ENCODE peak calls at places on chromosomes 12 and 14, in nine cellular contexts. One of them, this sample, is unnamed.
A peak's percentile ranks its signal among the peaks of the same experiment; 100 is the strongest.

GRCh38 chr14:36773136-36773540 is 111.5 kb downstream of the PAX9 start:
- DNase-seq in body of pancreas: no peak
- DNase-seq in Peyer's patch: no peak
- DNase-seq in adipocyte: peak; percentile 74
- DNase-seq in stomach: no peak
- DNase-seq in kidney: no peak
- DNase-seq in upper lobe of left lung: no peak
- DNase-seq in CD8-positive, alpha-beta memory T cell: no peak
- DNase-seq in mucosa of descending colon: no peak
- DNase-seq in this sample: no peak

GRCh38 chr14:77099425-77100167 is 1.5 kb downstream of the CIPC start:
- DNase-seq in kidney: no peak
- DNase-seq in upper lobe of left lung: no peak
- DNase-seq in CD8-positive, alpha-beta memory T cell: no peak
- DNase-seq in Peyer's patch: no peak
- DNase-seq in adipocyte: peak; percentile 81
- DNase-seq in stomach: no peak
- DNase-seq in body of pancreas: peak; percentile 70
- DNase-seq in mucosa of descending colon: no peak
- DNase-seq in this sample: no peak

GRCh38 chr12:24709201-24709600 is 239.7 kb downstream of the BCAT1 start:
- DNase-seq in adipocyte: peak; percentile 3
- DNase-seq in body of pancreas: no peak
- DNase-seq in upper lobe of left lung: no peak
- DNase-seq in mucosa of descending colon: no peak
- DNase-seq in kidney: no peak
- DNase-seq in CD8-positive, alpha-beta memory T cell: no peak
- DNase-seq in Peyer's patch: no peak
- DNase-seq in stomach: no peak
- DNase-seq in this sample: no peak

GRCh38 chr14:103126873-103127304 is 3.6 kb downstream of the TNFAIP2 start:
- DNase-seq in CD8-positive, alpha-beta memory T cell: no peak
- DNase-seq in kidney: peak; percentile 84
- DNase-seq in mucosa of descending colon: peak; percentile 81
- DNase-seq in upper lobe of left lung: peak; percentile 92
- DNase-seq in stomach: peak; percentile 88
- DNase-seq in Peyer's patch: no peak
- DNase-seq in body of pancreas: peak; percentile 87
- DNase-seq in adipocyte: peak; percentile 66
- DNase-seq in this sample: no peak

GRCh38 chr14:65134651-65135579 is 32.6 kb upstream of the MAX start:
- DNase-seq in mucosa of descending colon: peak; percentile 60
- DNase-seq in stomach: no peak
- DNase-seq in CD8-positive, alpha-beta memory T cell: peak; percentile 36
- DNase-seq in Peyer's patch: no peak
- DNase-seq in adipocyte: no peak
- DNase-seq in body of pancreas: no peak
- DNase-seq in kidney: no peak
- DNase-seq in upper lobe of left lung: no peak
- DNase-seq in this sample: no peak

GRCh38 chr14:50839048-50839447 is 8.1 kb upstream of the NIN start:
- DNase-seq in mucosa of descending colon: no peak
- DNase-seq in Peyer's patch: no peak
- DNase-seq in kidney: no peak
- DNase-seq in CD8-positive, alpha-beta memory T cell: no peak
- DNase-seq in stomach: no peak
- DNase-seq in body of pancreas: no peak
- DNase-seq in upper lobe of left lung: no peak
- DNase-seq in adipocyte: no peak
- DNase-seq in this sample: no peak

GRCh38 chr12:118371354-118372282 is 1.1 kb downstream of the TAOK3 start:
- DNase-seq in stomach: no peak
- DNase-seq in adipocyte: peak; percentile 38
- DNase-seq in body of pancreas: peak; percentile 30
- DNase-seq in Peyer's patch: peak; percentile 21
- DNase-seq in CD8-positive, alpha-beta memory T cell: peak; percentile 24
- DNase-seq in upper lobe of left lung: peak; percentile 86
- DNase-seq in mucosa of descending colon: peak; percentile 57
- DNase-seq in kidney: peak; percentile 81
- DNase-seq in this sample: no peak

GRCh38 chr14:74938873-74939495 is 15.9 kb upstream of the RPS6KL1 start:
- DNase-seq in upper lobe of left lung: no peak
- DNase-seq in stomach: no peak
- DNase-seq in Peyer's patch: no peak
- DNase-seq in body of pancreas: no peak
- DNase-seq in kidney: peak; percentile 70
- DNase-seq in adipocyte: no peak
- DNase-seq in mucosa of descending colon: no peak
- DNase-seq in CD8-positive, alpha-beta memory T cell: no peak
- DNase-seq in this sample: no peak

GRCh38 chr14:102200690-102201368 is 61.1 kb downstream of the WDR20 start:
- DNase-seq in mucosa of descending colon: no peak
- DNase-seq in upper lobe of left lung: no peak
- DNase-seq in kidney: no peak
- DNase-seq in CD8-positive, alpha-beta memory T cell: peak; percentile 15
- DNase-seq in adipocyte: no peak
- DNase-seq in stomach: no peak
- DNase-seq in Peyer's patch: no peak
- DNase-seq in body of pancreas: no peak
- DNase-seq in this sample: peak; percentile 46

GRCh38 chr14:94476018-94476417 is at the start of gene SERPINA9:
- DNase-seq in stomach: no peak
- DNase-seq in kidney: no peak
- DNase-seq in upper lobe of left lung: no peak
- DNase-seq in mucosa of descending colon: no peak
- DNase-seq in adipocyte: no peak
- DNase-seq in body of pancreas: no peak
- DNase-seq in CD8-positive, alpha-beta memory T cell: no peak
- DNase-seq in Peyer's patch: no peak
- DNase-seq in this sample: no peak

GRCh38 chr14:67358914-67359313 is 690 bp downstream of the ATP6V1D start:
- DNase-seq in CD8-positive, alpha-beta memory T cell: no peak
- DNase-seq in body of pancreas: no peak
- DNase-seq in upper lobe of left lung: no peak
- DNase-seq in adipocyte: peak; percentile 29
- DNase-seq in stomach: no peak
- DNase-seq in Peyer's patch: no peak
- DNase-seq in mucosa of descending colon: no peak
- DNase-seq in kidney: no peak
- DNase-seq in this sample: no peak

GRCh38 chr14:103897075-103897947 is 30.9 kb upstream of the TDRD9 start:
- DNase-seq in stomach: peak; percentile 93
- DNase-seq in mucosa of descending colon: peak; percentile 91
- DNase-seq in body of pancreas: peak; percentile 91
- DNase-seq in Peyer's patch: no peak
- DNase-seq in kidney: peak; percentile 96
- DNase-seq in CD8-positive, alpha-beta memory T cell: no peak
- DNase-seq in upper lobe of left lung: no peak
- DNase-seq in adipocyte: no peak
- DNase-seq in this sample: no peak

GRCh38 chr12:53674977-53675700 is 744 bp downstream of the ATP5MC2 start:
- DNase-seq in kidney: no peak
- DNase-seq in mucosa of descending colon: no peak
- DNase-seq in upper lobe of left lung: no peak
- DNase-seq in adipocyte: no peak
- DNase-seq in body of pancreas: no peak
- DNase-seq in stomach: no peak
- DNase-seq in Peyer's patch: no peak
- DNase-seq in CD8-positive, alpha-beta memory T cell: no peak
- DNase-seq in this sample: no peak

GRCh38 chr14:94601961-94602391 is 10.2 kb upstream of the SERPINA3 start:
- DNase-seq in adipocyte: peak; percentile 90
- DNase-seq in Peyer's patch: peak; percentile 17
- DNase-seq in kidney: no peak
- DNase-seq in CD8-positive, alpha-beta memory T cell: no peak
- DNase-seq in upper lobe of left lung: no peak
- DNase-seq in stomach: peak; percentile 60
- DNase-seq in body of pancreas: peak; percentile 80
- DNase-seq in mucosa of descending colon: peak; percentile 40
- DNase-seq in this sample: no peak

GRCh38 chr12:176321-177181 is 37.4 kb downstream of the SLC6A12 start:
- DNase-seq in kidney: no peak
- DNase-seq in mucosa of descending colon: peak; percentile 62
- DNase-seq in adipocyte: peak; percentile 42
- DNase-seq in upper lobe of left lung: no peak
- DNase-seq in Peyer's patch: no peak
- DNase-seq in body of pancreas: peak; percentile 29
- DNase-seq in stomach: peak; percentile 56
- DNase-seq in CD8-positive, alpha-beta memory T cell: no peak
- DNase-seq in this sample: no peak

GRCh38 chr12:130673036-130673705 is 42.9 kb downstream of the RIMBP2 start:
- DNase-seq in kidney: no peak
- DNase-seq in upper lobe of left lung: peak; percentile 32
- DNase-seq in CD8-positive, alpha-beta memory T cell: no peak
- DNase-seq in adipocyte: no peak
- DNase-seq in mucosa of descending colon: no peak
- DNase-seq in body of pancreas: no peak
- DNase-seq in stomach: no peak
- DNase-seq in Peyer's patch: no peak
- DNase-seq in this sample: no peak
- H3K9me3 ChIP-seq in kidney: no peaks in the 10 kb centered on the region
- H3K9me3 ChIP-seq in upper lobe of left lung: no peaks in the 10 kb centered on the region
- H3K9me3 ChIP-seq in CD8-positive, alpha-beta memory T cell: no peaks in the 10 kb centered on the region
- H3K9me3 ChIP-seq in adipocyte: no peaks in the 10 kb centered on the region
- H3K9me3 ChIP-seq in mucosa of descending colon: peaks cover under 1% of the 10 kb centered on the region
- H3K9me3 ChIP-seq in body of pancreas: no peaks in the 10 kb centered on the region
- H3K9me3 ChIP-seq in stomach: peaks cover 24% of the 10 kb centered on the region
- H3K9me3 ChIP-seq in Peyer's patch: no peaks in the 10 kb centered on the region
- H3K9me3 ChIP-seq in this sample: no peaks in the 10 kb centered on the region

GRCh38 chr14:106390401-106390800 is 864.0 kb downstream of the TMEM121 start:
- DNase-seq in CD8-positive, alpha-beta memory T cell: no peak
- DNase-seq in body of pancreas: no peak
- DNase-seq in upper lobe of left lung: no peak
- DNase-seq in mucosa of descending colon: no peak
- DNase-seq in adipocyte: no peak
- DNase-seq in stomach: no peak
- DNase-seq in kidney: no peak
- DNase-seq in Peyer's patch: no peak
- DNase-seq in this sample: no peak
- H3K9me3 ChIP-seq in CD8-positive, alpha-beta memory T cell: no peaks in the 10 kb centered on the region
- H3K9me3 ChIP-seq in body of pancreas: no peaks in the 10 kb centered on the region
- H3K9me3 ChIP-seq in upper lobe of left lung: no peaks in the 10 kb centered on the region
- H3K9me3 ChIP-seq in mucosa of descending colon: no peaks in the 10 kb centered on the region
- H3K9me3 ChIP-seq in adipocyte: no peaks in the 10 kb centered on the region
- H3K9me3 ChIP-seq in stomach: no peaks in the 10 kb centered on the region
- H3K9me3 ChIP-seq in kidney: no peaks in the 10 kb centered on the region
- H3K9me3 ChIP-seq in Peyer's patch: no peaks in the 10 kb centered on the region
- H3K9me3 ChIP-seq in this sample: no peaks in the 10 kb centered on the region

GRCh38 chr14:27366596-27366995 is 768.8 kb upstream of the NOVA1 start:
- DNase-seq in stomach: no peak
- DNase-seq in upper lobe of left lung: no peak
- DNase-seq in adipocyte: no peak
- DNase-seq in Peyer's patch: no peak
- DNase-seq in mucosa of descending colon: no peak
- DNase-seq in body of pancreas: no peak
- DNase-seq in kidney: no peak
- DNase-seq in CD8-positive, alpha-beta memory T cell: no peak
- DNase-seq in this sample: no peak
- H3K9me3 ChIP-seq in stomach: no peaks in the 10 kb centered on the region
- H3K9me3 ChIP-seq in upper lobe of left lung: no peaks in the 10 kb centered on the region
- H3K9me3 ChIP-seq in adipocyte: no peaks in the 10 kb centered on the region
- H3K9me3 ChIP-seq in Peyer's patch: no peaks in the 10 kb centered on the region
- H3K9me3 ChIP-seq in mucosa of descending colon: no peaks in the 10 kb centered on the region
- H3K9me3 ChIP-seq in body of pancreas: no peaks in the 10 kb centered on the region
- H3K9me3 ChIP-seq in kidney: no peaks in the 10 kb centered on the region
- H3K9me3 ChIP-seq in CD8-positive, alpha-beta memory T cell: peaks cover 5% of the 10 kb centered on the region
- H3K9me3 ChIP-seq in this sample: no peaks in the 10 kb centered on the region

GRCh38 chr14:105876158-105876557 is 349.8 kb downstream of the TMEM121 start:
- DNase-seq in stomach: peak; percentile 11
- DNase-seq in adipocyte: no peak
- DNase-seq in kidney: no peak
- DNase-seq in upper lobe of left lung: no peak
- DNase-seq in CD8-positive, alpha-beta memory T cell: no peak
- DNase-seq in body of pancreas: no peak
- DNase-seq in Peyer's patch: no peak
- DNase-seq in mucosa of descending colon: no peak
- DNase-seq in this sample: no peak
- H3K9me3 ChIP-seq in stomach: no peaks in the 10 kb centered on the region
- H3K9me3 ChIP-seq in adipocyte: no peaks in the 10 kb centered on the region
- H3K9me3 ChIP-seq in kidney: no peaks in the 10 kb centered on the region
- H3K9me3 ChIP-seq in upper lobe of left lung: no peaks in the 10 kb centered on the region
- H3K9me3 ChIP-seq in CD8-positive, alpha-beta memory T cell: no peaks in the 10 kb centered on the region
- H3K9me3 ChIP-seq in body of pancreas: no peaks in the 10 kb centered on the region
- H3K9me3 ChIP-seq in Peyer's patch: no peaks in the 10 kb centered on the region
- H3K9me3 ChIP-seq in mucosa of descending colon: no peaks in the 10 kb centered on the region
- H3K9me3 ChIP-seq in this sample: no peaks in the 10 kb centered on the region

GRCh38 chr12:132925597-132926416 is 30.3 kb downstream of the ZNF605 start:
- DNase-seq in upper lobe of left lung: no peak
- DNase-seq in mucosa of descending colon: no peak
- DNase-seq in CD8-positive, alpha-beta memory T cell: no peak
- DNase-seq in kidney: no peak
- DNase-seq in body of pancreas: no peak
- DNase-seq in Peyer's patch: no peak
- DNase-seq in adipocyte: no peak
- DNase-seq in stomach: no peak
- DNase-seq in this sample: no peak
- H3K9me3 ChIP-seq in upper lobe of left lung: peaks cover 100% of the 10 kb centered on the region
- H3K9me3 ChIP-seq in mucosa of descending colon: peaks cover 100% of the 10 kb centered on the region
- H3K9me3 ChIP-seq in CD8-positive, alpha-beta memory T cell: peaks cover 71% of the 10 kb centered on the region
- H3K9me3 ChIP-seq in kidney: peaks cover 63% of the 10 kb centered on the region
- H3K9me3 ChIP-seq in body of pancreas: no peaks in the 10 kb centered on the region
- H3K9me3 ChIP-seq in Peyer's patch: no peaks in the 10 kb centered on the region
- H3K9me3 ChIP-seq in adipocyte: peaks cover 100% of the 10 kb centered on the region
- H3K9me3 ChIP-seq in stomach: peaks cover 97% of the 10 kb centered on the region
- H3K9me3 ChIP-seq in this sample: peaks cover 97% of the 10 kb centered on the region

DNA sequence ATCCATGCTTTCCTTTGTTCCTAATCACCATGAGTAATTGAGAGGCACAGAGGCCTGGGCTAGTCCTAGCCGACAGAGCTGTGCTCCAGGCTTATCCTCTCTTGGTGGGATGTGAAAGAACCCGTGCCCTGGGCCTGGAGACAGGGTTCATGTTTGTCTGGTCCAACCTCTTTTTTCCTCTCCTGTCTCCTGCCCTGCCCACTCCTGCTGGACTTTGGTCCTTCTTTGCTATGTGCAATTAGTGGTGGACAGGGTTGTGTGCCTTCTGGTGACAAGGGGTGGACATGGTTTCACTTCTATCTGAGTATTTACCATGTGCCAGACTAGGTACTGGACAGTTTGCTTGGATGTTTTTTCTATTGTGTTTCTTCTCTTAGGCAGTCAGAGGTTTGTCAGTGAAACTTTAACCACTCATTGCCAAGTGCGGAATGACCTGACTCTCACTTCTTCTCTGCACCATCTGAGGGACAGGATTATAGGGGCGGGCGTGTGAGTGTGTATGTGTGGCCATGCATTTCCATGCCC is 126.1 kb downstream of the SMOC1 start:
- DNase-seq in adipocyte: no peak
- DNase-seq in kidney: no peak
- DNase-seq in Peyer's patch: no peak
- DNase-seq in stomach: peak; percentile 51
- DNase-seq in CD8-positive, alpha-beta memory T cell: no peak
- DNase-seq in upper lobe of left lung: no peak
- DNase-seq in mucosa of descending colon: no peak
- DNase-seq in body of pancreas: peak; percentile 51
- DNase-seq in this sample: no peak
- H3K9me3 ChIP-seq in adipocyte: no peaks in the 10 kb centered on the region
- H3K9me3 ChIP-seq in kidney: no peaks in the 10 kb centered on the region
- H3K9me3 ChIP-seq in Peyer's patch: no peaks in the 10 kb centered on the region
- H3K9me3 ChIP-seq in stomach: no peaks in the 10 kb centered on the region
- H3K9me3 ChIP-seq in CD8-positive, alpha-beta memory T cell: no peaks in the 10 kb centered on the region
- H3K9me3 ChIP-seq in upper lobe of left lung: no peaks in the 10 kb centered on the region
- H3K9me3 ChIP-seq in mucosa of descending colon: no peaks in the 10 kb centered on the region
- H3K9me3 ChIP-seq in body of pancreas: no peaks in the 10 kb centered on the region
- H3K9me3 ChIP-seq in this sample: no peaks in the 10 kb centered on the region